ENCODE peak calls at places on chromosomes 16 and 17, in four cellular contexts. Y, L, V and Q are unnamed samples.

GRCh38 chr17:1779571-1780074 is 17.8 kb downstream of the SERPINF1 start:
- DNase-seq in L (peak), Y (peak), V (no peak), Q (no peak)

GRCh38 chr16:67356372-67356771 is 29.8 kb downstream of the LRRC36 start:
- DNase-seq in V (no peak), Y (no peak), L (no peak), Q (no peak)

GRCh38 chr17:78862073-78863023 is 21.7 kb upstream of the USP36 start:
- DNase-seq in V (no peak), L (peak), Y (peak), Q (no peak)

GRCh38 chr17:81911277-81911961 is at the start of gene PCYT2:
- DNase-seq in Y (peak), V (peak), L (peak), Q (peak)

GRCh38 chr17:21127508-21128077 is 829 bp downstream of the DHRS7B start:
- DNase-seq in L (no peak), Y (no peak), V (no peak), Q (no peak)

GRCh38 chr17:83005639-83006038 is 73.8 kb upstream of the METRNL start:
- DNase-seq in V (no peak), L (no peak), Y (peak), Q (no peak)

GRCh38 chr17:73546770-73547345 is 97.4 kb downstream of the SDK2 start:
- DNase-seq in V (no peak), Y (peak), L (no peak), Q (peak)

GRCh38 chr17:29584452-29585079 is 4.9 kb downstream of the GIT1 start:
- DNase-seq in Y (peak), L (no peak), V (no peak), Q (no peak)

GRCh38 chr17:82492647-82493516 is 26.6 kb upstream of the FOXK2 start:
- DNase-seq in Y (peak), L (no peak), V (no peak), Q (no peak)

GRCh38 chr17:9079461-9080103 is 58.3 kb downstream of the NTN1 start:
- DNase-seq in V (no peak), Y (no peak), L (no peak), Q (peak)

GRCh38 chr16:55562936-55563335 is 3.5 kb upstream of the CAPNS2 start:
- DNase-seq in L (peak), V (no peak), Y (no peak), Q (no peak)

GRCh38 chr17:26773189-26774188 is 520.4 kb upstream of the WSB1 start:
- DNase-seq in V (no peak), Y (no peak), L (no peak), Q (no peak)

GRCh38 chr17:13943859-13944258 is 125.4 kb upstream of the COX10 start:
- DNase-seq in L (no peak), V (no peak), Y (no peak), Q (no peak)

GRCh38 chr17:39139137-39139516 is 12.3 kb downstream of the PLXDC1 start:
- DNase-seq in V (no peak), Y (peak), L (peak), Q (no peak)

GRCh38 chr16:16063685-16064084 is 114.3 kb downstream of the ABCC1 start:
- DNase-seq in Y (no peak), L (no peak), V (no peak), Q (peak)

GRCh38 chr16:86517652-86518258 is 7.4 kb downstream of the FOXF1 start:
- DNase-seq in L (no peak), V (peak), Y (peak), Q (no peak)

GRCh38 chr16:67349172-67349571 is 22.6 kb downstream of the LRRC36 start:
- DNase-seq in L (no peak), V (no peak), Y (no peak), Q (peak)

GRCh38 chr17:4872786-4873185 is 26.6 kb upstream of the C17orf107 start:
- DNase-seq in L (no peak), V (no peak), Y (peak), Q (no peak)

GRCh38 chr17:72989074-72989610 is 103.3 kb downstream of the SLC39A11 start:
- DNase-seq in V (no peak), L (no peak), Y (no peak), Q (no peak)

GRCh38 chr17:57296231-57296630 is 39.9 kb downstream of the MSI2 start:
- DNase-seq in V (no peak), Y (no peak), L (no peak), Q (no peak)

GRCh38 chr17:56700919-56701420 is 107.5 kb downstream of the NOG start:
- DNase-seq in V (peak), Y (no peak), L (no peak), Q (no peak)

GRCh38 chr16:79325211-79325610 is 275.3 kb downstream of the MAF start:
- DNase-seq in V (no peak), L (no peak), Y (no peak), Q (peak)

GRCh38 chr17:9842057-9842758 is 16.5 kb downstream of the GLP2R start:
- DNase-seq in V (no peak), L (no peak), Y (peak), Q (no peak)

GRCh38 chr16:84774810-84775209 is 45.0 kb upstream of the CRISPLD2 start:
- DNase-seq in Y (peak), L (peak), V (no peak), Q (no peak)

GRCh38 chr17:57955183-57955952 is at the start of gene CUEDC1:
- DNase-seq in Y (peak), L (no peak), V (peak), Q (no peak)

GRCh38 chr17:57898487-57899311 is 48.9 kb upstream of the MRPS23 start:
- DNase-seq in Y (peak), V (peak), L (no peak), Q (no peak)

GRCh38 chr16:49576941-49577340 is 203.3 kb downstream of the C16orf78 start:
- DNase-seq in L (no peak), Y (no peak), V (no peak), Q (no peak)

GRCh38 chr16:87140211-87141200 is 176.7 kb downstream of the C16orf95 start:
- DNase-seq in L (no peak), Y (no peak), V (no peak), Q (no peak)

GRCh38 chr17:2366747-2367494 is 29.6 kb downstream of the SGSM2 start:
- DNase-seq in L (no peak), V (no peak), Y (peak), Q (no peak)

GRCh38 chr16:49663081-49664057 is 192.5 kb downstream of the ZNF423 start:
- DNase-seq in V (no peak), L (no peak), Y (peak), Q (no peak)

GRCh38 chr17:8025176-8025911 is 13.5 kb upstream of the ALOX15B start:
- DNase-seq in V (no peak), Y (peak), L (no peak), Q (no peak)

GRCh38 chr17:44204453-44204882 is 4.8 kb upstream of the ATXN7L3 start:
- DNase-seq in V (no peak), L (no peak), Y (peak), Q (no peak)

GRCh38 chr16:14013571-14014283 is 57.4 kb upstream of the MRTFB start:
- DNase-seq in V (peak), L (peak), Y (peak), Q (no peak)

GRCh38 chr16:82011199-82011641 is at the start of gene SDR42E1:
- DNase-seq in L (no peak), Y (peak), V (no peak), Q (no peak)

GRCh38 chr17:40645932-40646331 is 1.7 kb downstream of the SMARCE1 start:
- DNase-seq in Y (no peak), L (no peak), V (no peak), Q (no peak)
- H3K4me3 ChIP-seq in Y (no peak), L (no peak), V (no peak), Q (no peak)

GRCh38 chr16:57260294-57260929 is 15.4 kb downstream of the ARL2BP start:
- DNase-seq in L (no peak), Y (peak), V (no peak), Q (no peak)
- H3K4me3 ChIP-seq in L (no peak), Y (peak), V (no peak), Q (no peak)

GRCh38 chr17:46148247-46148646 is 45.0 kb downstream of the KANSL1 start:
- DNase-seq in V (no peak), Y (no peak), L (no peak), Q (no peak)
- H3K4me3 ChIP-seq in V (no peak), Y (no peak), L (no peak), Q (no peak)

GRCh38 chr16:11258553-11259287 is 2.7 kb upstream of the SOCS1 start:
- DNase-seq in L (no peak), V (no peak), Y (peak), Q (peak)
- H3K4me3 ChIP-seq in L (no peak), V (no peak), Y (peak), Q (no peak)

GRCh38 chr16:57480127-57480753 is 6.1 kb downstream of the DOK4 start:
- DNase-seq in V (peak), Y (peak), L (no peak), Q (no peak)
- H3K4me3 ChIP-seq in V (peak), Y (peak), L (peak), Q (no peak)

GRCh38 chr17:55265434-55266021 is 768 bp downstream of the HLF start:
- DNase-seq in Y (no peak), L (no peak), V (no peak), Q (no peak)

GRCh38 chr17:55264273-55264639 is 504 bp upstream of the HLF start:
- DNase-seq in Y (no peak), L (no peak), V (no peak), Q (no peak)

GRCh38 chr17:55266051-55266957 is 1.5 kb downstream of the HLF start:
- DNase-seq in V (no peak), Y (no peak), L (no peak), Q (no peak)

GRCh38 chr17:55263565-55264272 is 1.0 kb upstream of the HLF start:
- DNase-seq in V (no peak), L (no peak), Y (no peak), Q (no peak)

GRCh38 chr17:55264640-55265298 is at the start of gene HLF:
- DNase-seq in Y (peak), L (no peak), V (peak), Q (peak)
- H3K4me3 ChIP-seq in Y (peak), L (no peak), V (peak), Q (peak)

GRCh38 chr16:71627631-71628236 is 1.8 kb downstream of the MARVELD3 start:
- DNase-seq in L (no peak), Y (no peak), V (peak), Q (no peak)
- H3K4me3 ChIP-seq in L (no peak), Y (no peak), V (no peak), Q (no peak)

GRCh38 chr17:68346448-68346847 is 55.2 kb downstream of the ARSG start:
- DNase-seq in Y (no peak), L (no peak), V (no peak), Q (peak)
- H3K4me3 ChIP-seq in Y (no peak), L (no peak), V (no peak), Q (peak)